ENCODE peak calls at places on chromosomes 2 and 18, in six cellular contexts. O is kidney tubule cell; W is heart right ventricle; N is B cell; E is HuH-7; K is CD8-positive, alpha-beta T cell. Y is an unnamed sample.

GRCh38 chr2:237427807-237428506 is 14.0 kb upstream of the COL6A3 start:
- DNase-seq in E (no peak), N (no peak), O (peak), K (peak), W (no peak), Y (no peak)

GRCh38 chr2:85600951-85601770 is 1.3 kb downstream of the TMEM150A start:
- DNase-seq in O (no peak), N (no peak), E (no peak), W (no peak), K (no peak), Y (no peak)

GRCh38 chr2:201808070-201808469 is 1.7 kb downstream of the CDK15 start:
- DNase-seq in W (no peak), E (no peak), K (no peak), N (no peak), O (no peak), Y (no peak)

GRCh38 chr2:35973737-35974132 is 381.8 kb upstream of the CRIM1 start:
- DNase-seq in W (peak), N (no peak), K (no peak), E (no peak), O (peak), Y (no peak)

GRCh38 chr2:70367722-70368323 is 66.0 kb upstream of the FAM136A start:
- DNase-seq in O (peak), K (no peak), E (no peak), W (no peak), N (no peak), Y (peak)

GRCh38 chr2:170405326-170405725 is 227.4 kb downstream of the MYO3B start:
- DNase-seq in K (no peak), W (no peak), N (no peak), O (no peak), E (no peak), Y (no peak)

GRCh38 chr2:46481541-46482193 is 2.3 kb downstream of the TMEM247 start:
- DNase-seq in W (no peak), E (no peak), O (peak), N (no peak), K (no peak), Y (no peak)

GRCh38 chr2:151872468-151872867 is 44.2 kb upstream of the ARL5A start:
- DNase-seq in E (no peak), K (no peak), N (no peak), W (no peak), O (no peak), Y (no peak)

GRCh38 chr2:12076810-12077209 is 330.4 kb downstream of the LPIN1 start:
- DNase-seq in N (no peak), E (no peak), O (peak), W (no peak), K (no peak), Y (no peak)

GRCh38 chr2:226690471-226691024 is 109.1 kb downstream of the IRS1 start:
- DNase-seq in E (no peak), W (peak), O (no peak), N (no peak), K (no peak), Y (no peak)

GRCh38 chr18:12031836-12032235 is 50.5 kb downstream of the IMPA2 start:
- DNase-seq in W (peak), O (no peak), E (no peak), N (no peak), K (no peak), Y (peak)

GRCh38 chr2:232420073-232420454 is 13.4 kb downstream of the ALPG start:
- DNase-seq in O (no peak), E (no peak), W (no peak), K (no peak), N (no peak), Y (no peak)

GRCh38 chr18:23141022-23141999 is 6.0 kb downstream of the CABLES1 start:
- DNase-seq in N (no peak), O (peak), W (no peak), E (peak), K (no peak), Y (peak)

GRCh38 chr2:25473758-25474335 is 132.1 kb upstream of the DNMT3A start:
- DNase-seq in N (no peak), O (peak), W (peak), E (no peak), K (no peak), Y (no peak)

GRCh38 chr2:66268756-66269155 is 166.2 kb upstream of the MEIS1 start:
- DNase-seq in W (no peak), O (no peak), K (no peak), E (no peak), N (no peak), Y (no peak)

GRCh38 chr2:23513881-23514793 is 129.2 kb downstream of the KLHL29 start:
- DNase-seq in E (no peak), W (no peak), K (no peak), N (no peak), O (no peak), Y (no peak)

GRCh38 chr2:29011650-29012060 is 30.6 kb downstream of the TOGARAM2 start:
- DNase-seq in K (peak), O (no peak), N (peak), E (no peak), W (peak), Y (peak)

GRCh38 chr2:112985090-112985489 is 7.3 kb downstream of the IL36G start:
- DNase-seq in O (no peak), N (no peak), K (peak), E (no peak), W (no peak), Y (no peak)

GRCh38 chr2:43269706-43270105 is 43.3 kb upstream of the ZFP36L2 start:
- DNase-seq in W (peak), E (no peak), N (no peak), K (no peak), O (peak), Y (peak)

Y was measured in Peyer's patch.